ENCODE peak calls at places on chromosome 3, in nine cellular contexts. H is GM23248; J is activated CD8-positive, alpha-beta memory T cell treated with anti-CD3 and anti-CD28 coated beads for 1 hour; Z is lower leg skin; O is OCI-LY7; E is heart right ventricle; L is MV-4-11; C is NCI-H748 treated with DMSO at 0.1 percent for 48 hours; Q is stimulated activated CD4-positive, alpha-beta T cell treated with anti-CD3 and anti-CD28 coated beads, Interleukin-2, amount 100 ng/mL, for 48 hours. T is an unnamed sample.

GRCh38 chr3:141093397-141093796 is 42.2 kb downstream of the SPSB4 start:
- DNase-seq in H (peak), J (no peak), Z (no peak), O (no peak), E (no peak), L (no peak), C (no peak), Q (no peak), T (no peak)

GRCh38 chr3:123692671-123693070 is 107.8 kb upstream of the HACD2 start:
- DNase-seq in H (no peak), J (no peak), Z (no peak), O (no peak), E (no peak), L (no peak), C (no peak), Q (no peak), T (no peak)

GRCh38 chr3:187924651-187925050 is 179.4 kb upstream of the BCL6 start:
- DNase-seq in H (no peak), J (no peak), Z (no peak), O (no peak), E (no peak), L (no peak), C (no peak), Q (no peak), T (no peak)

GRCh38 chr3:4306091-4306490 is 2.9 kb downstream of the SETMAR start:
- DNase-seq in H (peak), J (no peak), Z (no peak), O (no peak), E (no peak), L (no peak), C (no peak), Q (no peak), T (no peak)

GRCh38 chr3:38354588-38355344 is 8.2 kb downstream of the XYLB start:
- DNase-seq in H (peak), J (no peak), Z (no peak), O (no peak), E (no peak), L (peak), C (no peak), Q (no peak), T (peak)

GRCh38 chr3:113006350-113007056 is 15.7 kb downstream of the GTPBP8 start:
- DNase-seq in H (no peak), J (no peak), Z (no peak), O (no peak), E (no peak), L (no peak), C (no peak), Q (no peak), T (no peak)

GRCh38 chr3:195011231-195011834 is 259.6 kb downstream of the XXYLT1 start:
- DNase-seq in H (no peak), J (no peak), Z (no peak), O (no peak), E (no peak), L (no peak), C (no peak), Q (no peak), T (no peak)

GRCh38 chr3:59299561-59299960 is 249.7 kb upstream of the CFAP20DC start:
- DNase-seq in H (no peak), J (no peak), Z (no peak), O (no peak), E (no peak), L (no peak), C (no peak), Q (no peak), T (no peak)

GRCh38 chr3:194326192-194327029 is 24.7 kb downstream of the CPN2 start:
- DNase-seq in H (peak), J (no peak), Z (no peak), O (no peak), E (no peak), L (no peak), C (no peak), Q (no peak), T (no peak)

GRCh38 chr3:154089416-154090115 is 31.6 kb upstream of the ARHGEF26 start:
- DNase-seq in H (no peak), J (no peak), Z (no peak), O (no peak), E (no peak), L (no peak), C (no peak), Q (no peak), T (no peak)

GRCh38 chr3:39144748-39145380 is 8.5 kb downstream of the CSRNP1 start:
- DNase-seq in H (no peak), J (no peak), Z (no peak), O (no peak), E (no peak), L (no peak), C (no peak), Q (no peak), T (no peak)

GRCh38 chr3:65883614-65884013 is 155.1 kb downstream of the MAGI1 start:
- DNase-seq in H (no peak), J (no peak), Z (no peak), O (no peak), E (no peak), L (no peak), C (peak), Q (no peak), T (peak)

GRCh38 chr3:110686691-110687090 is 384.9 kb upstream of the NECTIN3 start:
- DNase-seq in H (no peak), J (no peak), Z (no peak), O (no peak), E (no peak), L (no peak), C (no peak), Q (no peak), T (peak)

GRCh38 chr3:174862101-174862500 is 3.0 kb downstream of the NAALADL2 start:
- DNase-seq in H (no peak), J (no peak), Z (no peak), O (no peak), E (no peak), L (no peak), C (peak), Q (no peak), T (peak)

GRCh38 chr3:9770276-9770812 is 597 bp upstream of the CAMK1 start:
- DNase-seq in H (no peak), J (no peak), Z (peak), O (no peak), E (peak), L (no peak), C (no peak), Q (no peak), T (no peak)

GRCh38 chr3:52671676-52672075 is 14.0 kb downstream of the PBRM1 start:
- DNase-seq in H (peak), J (no peak), Z (no peak), O (no peak), E (no peak), L (no peak), C (no peak), Q (no peak), T (no peak)

GRCh38 chr3:78830466-78830865 is 937.3 kb downstream of the ROBO1 start:
- DNase-seq in H (peak), J (no peak), Z (no peak), O (no peak), E (no peak), L (no peak), C (no peak), Q (no peak), T (no peak)

GRCh38 chr3:115986555-115987207 is 363.4 kb downstream of the GAP43 start:
- DNase-seq in H (peak), J (no peak), Z (no peak), O (no peak), E (no peak), L (no peak), C (no peak), Q (no peak), T (peak)

GRCh38 chr3:152754303-152754702 is 80.6 kb upstream of the P2RY1 start:
- DNase-seq in H (no peak), J (no peak), Z (no peak), O (no peak), E (no peak), L (no peak), C (no peak), Q (no peak), T (no peak)

GRCh38 chr3:77931272-77932009 is 891.5 kb downstream of the ROBO2 start:
- DNase-seq in H (no peak), J (no peak), Z (no peak), O (no peak), E (peak), L (no peak), C (peak), Q (no peak), T (peak)

GRCh38 chr3:126266850-126267168 is 86.4 kb upstream of the ALDH1L1 start:
- DNase-seq in H (no peak), J (no peak), Z (no peak), O (no peak), E (no peak), L (no peak), C (no peak), Q (no peak), T (no peak)

T was measured in NCI-H1105 treated with DMSO at 0.1 percent for 48 hours.